ENCODE peak calls at places on chromosomes 4 and X, in seven cellular contexts. One of them, this sample, is unnamed.
A peak's percentile ranks its signal among the peaks of the same experiment; 100 is the strongest.

GRCh38 chrX:23503835-23504539 is 163.3 kb upstream of the PRDX4 start:
- DNase-seq in K562: no peak
- DNase-seq in SK-N-SH: no peak
- DNase-seq in GM12878: no peak
- DNase-seq in HCT116: peak; percentile 79
- DNase-seq in HepG2: peak; percentile 15
- DNase-seq in H1: no peak
- DNase-seq in this sample: peak; percentile 21

GRCh38 chr4:109424093-109424818 is 9.4 kb upstream of the SEC24B start:
- DNase-seq in K562: peak; percentile 13
- DNase-seq in SK-N-SH: no peak
- DNase-seq in GM12878: no peak
- DNase-seq in HCT116: no peak
- DNase-seq in HepG2: no peak
- DNase-seq in H1: no peak
- DNase-seq in this sample: no peak

GRCh38 chrX:105609530-105609929 is 212.8 kb upstream of the NRK start:
- DNase-seq in K562: no peak
- DNase-seq in SK-N-SH: no peak
- DNase-seq in GM12878: no peak
- DNase-seq in HCT116: no peak
- DNase-seq in HepG2: no peak
- DNase-seq in H1: no peak
- DNase-seq in this sample: no peak

GRCh38 chr4:81031389-81032173 is 1.1 kb downstream of the BMP3 start:
- DNase-seq in K562: no peak
- DNase-seq in SK-N-SH: peak; percentile 8
- DNase-seq in GM12878: no peak
- DNase-seq in HCT116: no peak
- DNase-seq in HepG2: no peak
- DNase-seq in H1: no peak
- DNase-seq in this sample: no peak

GRCh38 chr4:164926301-164926700 is 49.3 kb downstream of the APELA start:
- DNase-seq in K562: no peak
- DNase-seq in SK-N-SH: no peak
- DNase-seq in GM12878: no peak
- DNase-seq in HCT116: no peak
- DNase-seq in HepG2: no peak
- DNase-seq in H1: no peak
- DNase-seq in this sample: no peak

GRCh38 chr4:125961626-125962025 is 646.9 kb downstream of the FAT4 start:
- DNase-seq in K562: no peak
- DNase-seq in SK-N-SH: no peak
- DNase-seq in GM12878: no peak
- DNase-seq in HCT116: no peak
- DNase-seq in HepG2: no peak
- DNase-seq in H1: no peak
- DNase-seq in this sample: no peak

GRCh38 chrX:31293409-31293808 is 221.6 kb upstream of the FTHL17 start:
- DNase-seq in K562: no peak
- DNase-seq in SK-N-SH: no peak
- DNase-seq in GM12878: no peak
- DNase-seq in HCT116: no peak
- DNase-seq in HepG2: peak; percentile 2
- DNase-seq in H1: no peak
- DNase-seq in this sample: peak; percentile 13

GRCh38 chr4:164536829-164537228 is 217.1 kb upstream of the SMIM31 start:
- DNase-seq in K562: no peak
- DNase-seq in SK-N-SH: no peak
- DNase-seq in GM12878: no peak
- DNase-seq in HCT116: peak; percentile 48
- DNase-seq in HepG2: peak; percentile 2
- DNase-seq in H1: no peak
- DNase-seq in this sample: no peak

GRCh38 chr4:15339732-15340131 is 88.1 kb upstream of the C1QTNF7 start:
- DNase-seq in K562: no peak
- DNase-seq in SK-N-SH: no peak
- DNase-seq in GM12878: no peak
- DNase-seq in HCT116: no peak
- DNase-seq in HepG2: no peak
- DNase-seq in H1: no peak
- DNase-seq in this sample: no peak

GRCh38 chr4:59571805-59572430 is 1628.2 kb upstream of the ADGRL3 start:
- DNase-seq in K562: no peak
- DNase-seq in SK-N-SH: no peak
- DNase-seq in GM12878: no peak
- DNase-seq in HCT116: no peak
- DNase-seq in HepG2: no peak
- DNase-seq in H1: no peak
- DNase-seq in this sample: no peak

GRCh38 chr4:36255575-36255974 is 11.3 kb upstream of the ARAP2 start:
- DNase-seq in K562: no peak
- DNase-seq in SK-N-SH: no peak
- DNase-seq in GM12878: peak; percentile 92
- DNase-seq in HCT116: no peak
- DNase-seq in HepG2: no peak
- DNase-seq in H1: no peak
- DNase-seq in this sample: no peak

GRCh38 chr4:113979157-113979972 is at the start of gene ARSJ:
- DNase-seq in K562: no peak
- DNase-seq in SK-N-SH: peak; percentile 76
- DNase-seq in GM12878: no peak
- DNase-seq in HCT116: peak; percentile 32
- DNase-seq in HepG2: no peak
- DNase-seq in H1: peak; percentile 25
- DNase-seq in this sample: peak; percentile 82

GRCh38 chr4:113978105-113978504 is 1.3 kb downstream of the ARSJ start:
- DNase-seq in K562: no peak
- DNase-seq in SK-N-SH: no peak
- DNase-seq in GM12878: no peak
- DNase-seq in HCT116: no peak
- DNase-seq in HepG2: no peak
- DNase-seq in H1: no peak
- DNase-seq in this sample: no peak

GRCh38 chr4:113978561-113979156 is 788 bp downstream of the ARSJ start:
- DNase-seq in K562: no peak
- DNase-seq in SK-N-SH: peak; percentile 50
- DNase-seq in GM12878: no peak
- DNase-seq in HCT116: no peak
- DNase-seq in HepG2: no peak
- DNase-seq in H1: no peak
- DNase-seq in this sample: peak; percentile 55

GRCh38 chr4:113975578-113975977 is 3.9 kb downstream of the ARSJ start:
- DNase-seq in K562: no peak
- DNase-seq in SK-N-SH: no peak
- DNase-seq in GM12878: no peak
- DNase-seq in HCT116: no peak
- DNase-seq in HepG2: no peak
- DNase-seq in H1: no peak
- DNase-seq in this sample: peak; percentile 44

GRCh38 chr4:113976937-113977855 is 2.3 kb downstream of the ARSJ start:
- DNase-seq in K562: no peak
- DNase-seq in SK-N-SH: no peak
- DNase-seq in GM12878: no peak
- DNase-seq in HCT116: no peak
- DNase-seq in HepG2: no peak
- DNase-seq in H1: no peak
- DNase-seq in this sample: peak; percentile 73
- H3K9ac ChIP-seq in K562: no peak overlapping the region
- H3K9ac ChIP-seq in SK-N-SH: peak overlapping the region; percentile 94
- H3K9ac ChIP-seq in GM12878: no peak overlapping the region
- H3K9ac ChIP-seq in HCT116: no peak overlapping the region
- H3K9ac ChIP-seq in HepG2: no peak overlapping the region
- H3K9ac ChIP-seq in H1: no peak overlapping the region
- H3K9ac ChIP-seq in this sample: peak overlapping the region; percentile 93

GRCh38 chr4:159155119-159155518 is 52.2 kb downstream of the RAPGEF2 start:
- DNase-seq in K562: no peak
- DNase-seq in SK-N-SH: no peak
- DNase-seq in GM12878: no peak
- DNase-seq in HCT116: no peak
- DNase-seq in HepG2: no peak
- DNase-seq in H1: no peak
- DNase-seq in this sample: no peak
- TF ChIP-seq MAX in K562: no peak
- TF ChIP-seq MAX in SK-N-SH: no peak
- TF ChIP-seq MAX in GM12878: no peak
- TF ChIP-seq MAX in HCT116: no peak
- TF ChIP-seq MAX in HepG2: no peak
- TF ChIP-seq MAX in H1: no peak
- TF ChIP-seq MAX in this sample: no peak

DNA sequence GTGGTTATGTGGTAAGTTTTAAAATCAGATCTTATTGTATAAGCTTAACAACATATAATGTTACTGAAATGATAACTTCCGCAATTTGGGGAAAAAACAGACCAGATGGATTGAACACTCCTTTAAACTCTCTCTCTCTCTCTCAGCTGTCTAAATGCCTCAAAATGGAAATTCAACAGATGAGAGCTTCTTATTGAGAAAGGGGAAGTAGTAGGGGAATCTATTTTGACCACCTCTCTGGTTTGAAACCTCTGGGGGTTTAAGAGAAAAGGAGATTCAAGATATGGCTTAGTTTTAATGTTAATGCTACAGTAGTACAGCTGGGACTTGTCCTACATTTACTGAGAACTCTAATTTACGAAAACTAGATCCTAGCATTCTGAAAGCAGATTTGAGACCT is 40.3 kb downstream of the DMD start:
- DNase-seq in K562: no peak
- DNase-seq in SK-N-SH: no peak
- DNase-seq in GM12878: no peak
- DNase-seq in HCT116: no peak
- DNase-seq in HepG2: no peak
- DNase-seq in H1: no peak
- DNase-seq in this sample: no peak
- H3K27ac ChIP-seq in K562: no peak overlapping the region
- H3K27ac ChIP-seq in SK-N-SH: no peak overlapping the region
- H3K27ac ChIP-seq in GM12878: no peak overlapping the region
- H3K27ac ChIP-seq in HCT116: no peak overlapping the region
- H3K27ac ChIP-seq in HepG2: no peak overlapping the region
- H3K27ac ChIP-seq in H1: no peak overlapping the region
- H3K27ac ChIP-seq in this sample: no peak overlapping the region

GRCh38 chr4:153729901-153730300 is 29.9 kb downstream of the RNF175 start:
- DNase-seq in K562: no peak
- DNase-seq in SK-N-SH: no peak
- DNase-seq in GM12878: no peak
- DNase-seq in HCT116: no peak
- DNase-seq in HepG2: no peak
- DNase-seq in H1: no peak
- DNase-seq in this sample: no peak
- H3K9ac ChIP-seq in K562: no peak overlapping the region
- H3K9ac ChIP-seq in SK-N-SH: no peak overlapping the region
- H3K9ac ChIP-seq in GM12878: no peak overlapping the region
- H3K9ac ChIP-seq in HCT116: no peak overlapping the region
- H3K9ac ChIP-seq in HepG2: no peak overlapping the region
- H3K9ac ChIP-seq in H1: no peak overlapping the region
- H3K9ac ChIP-seq in this sample: no peak overlapping the region

DNA sequence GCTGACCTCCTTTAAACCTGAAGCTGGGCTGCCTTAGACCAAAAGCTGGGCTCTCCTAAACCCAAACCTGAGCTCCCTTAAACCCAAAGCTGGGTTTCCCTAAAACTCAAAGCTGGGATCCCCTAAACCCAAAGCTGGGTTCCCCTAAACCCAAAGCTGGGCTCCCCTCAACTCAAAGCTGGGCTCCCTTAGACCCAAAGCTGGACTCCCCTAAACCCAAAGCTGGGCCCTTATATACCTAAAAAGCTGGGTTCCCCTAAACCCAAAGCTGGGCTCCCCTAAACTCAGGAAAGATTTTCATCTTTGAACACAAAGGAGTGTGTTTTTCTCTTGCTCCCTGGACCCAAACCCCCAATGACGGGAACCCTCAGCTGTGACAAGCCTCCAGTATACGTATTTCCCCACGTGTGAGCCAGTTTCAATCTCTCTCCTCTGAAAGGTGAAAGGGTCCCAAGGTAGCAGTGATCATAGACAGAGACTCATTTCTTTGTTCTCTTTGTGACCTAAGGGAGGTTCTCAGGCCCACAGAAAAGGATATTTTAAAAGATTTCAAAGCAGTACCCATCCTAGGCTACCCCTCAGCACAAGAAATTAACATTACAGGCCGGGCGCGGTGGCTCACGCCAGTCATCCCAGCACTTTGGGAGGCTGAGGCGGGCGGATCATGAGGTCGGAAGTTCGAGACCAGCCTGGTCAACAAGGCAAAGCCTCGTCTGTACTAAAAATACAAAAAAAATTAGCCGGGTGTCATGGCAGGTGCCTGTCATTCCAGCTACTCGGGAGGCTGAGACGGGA is 31.3 kb upstream of the ASMTL start:
- DNase-seq in K562: no peak
- DNase-seq in SK-N-SH: no peak
- DNase-seq in GM12878: peak; percentile 88
- DNase-seq in HCT116: no peak
- DNase-seq in HepG2: peak; percentile 18
- DNase-seq in H1: no peak
- DNase-seq in this sample: no peak
- TF ChIP-seq MAX in K562: no peak
- TF ChIP-seq MAX in SK-N-SH: no peak
- TF ChIP-seq MAX in GM12878: peak; percentile 57
- TF ChIP-seq MAX in HCT116: no peak
- TF ChIP-seq MAX in HepG2: no peak
- TF ChIP-seq MAX in H1: no peak
- TF ChIP-seq MAX in this sample: no peak

GRCh38 chr4:2787230-2788100 is 5.4 kb upstream of the SH3BP2 start:
- DNase-seq in K562: no peak
- DNase-seq in SK-N-SH: peak; percentile 33
- DNase-seq in GM12878: peak; percentile 88
- DNase-seq in HCT116: no peak
- DNase-seq in HepG2: no peak
- DNase-seq in H1: no peak
- DNase-seq in this sample: no peak
- H3K27ac ChIP-seq in K562: no peak overlapping the region
- H3K27ac ChIP-seq in SK-N-SH: peak overlapping the region; percentile 76
- H3K27ac ChIP-seq in GM12878: peak overlapping the region; percentile 79
- H3K27ac ChIP-seq in HCT116: no peak overlapping the region
- H3K27ac ChIP-seq in HepG2: no peak overlapping the region
- H3K27ac ChIP-seq in H1: no peak overlapping the region
- H3K27ac ChIP-seq in this sample: no peak overlapping the region

GRCh38 chr4:44446191-44446590 is 2.4 kb downstream of the KCTD8 start:
- DNase-seq in K562: no peak
- DNase-seq in SK-N-SH: no peak
- DNase-seq in GM12878: no peak
- DNase-seq in HCT116: no peak
- DNase-seq in HepG2: no peak
- DNase-seq in H1: no peak
- DNase-seq in this sample: no peak

GRCh38 chr4:44447563-44448504 is 775 bp downstream of the KCTD8 start:
- DNase-seq in K562: no peak
- DNase-seq in SK-N-SH: peak; percentile 27
- DNase-seq in GM12878: no peak
- DNase-seq in HCT116: no peak
- DNase-seq in HepG2: no peak
- DNase-seq in H1: no peak
- DNase-seq in this sample: peak; percentile 21

GRCh38 chr4:44448548-44449443 is at the start of gene KCTD8:
- DNase-seq in K562: peak; percentile 46
- DNase-seq in SK-N-SH: peak; percentile 88
- DNase-seq in GM12878: peak; percentile 1
- DNase-seq in HCT116: no peak
- DNase-seq in HepG2: peak; percentile 71
- DNase-seq in H1: peak; percentile 95
- DNase-seq in this sample: peak; percentile 78

GRCh38 chr4:44446801-44447562 is 1.6 kb downstream of the KCTD8 start:
- DNase-seq in K562: no peak
- DNase-seq in SK-N-SH: peak; percentile 3
- DNase-seq in GM12878: no peak
- DNase-seq in HCT116: no peak
- DNase-seq in HepG2: no peak
- DNase-seq in H1: no peak
- DNase-seq in this sample: no peak
- H3K9ac ChIP-seq in K562: no peak overlapping the region
- H3K9ac ChIP-seq in SK-N-SH: no peak overlapping the region
- H3K9ac ChIP-seq in GM12878: no peak overlapping the region
- H3K9ac ChIP-seq in HCT116: no peak overlapping the region
- H3K9ac ChIP-seq in HepG2: no peak overlapping the region
- H3K9ac ChIP-seq in H1: no peak overlapping the region
- H3K9ac ChIP-seq in this sample: no peak overlapping the region